ENCODE peak calls at places on chromosomes 2 and 18, in six cellular contexts. Q is HCT116, B is K562, T is SK-N-SH, E is GM12878, I is HepG2. L is an unnamed sample.

GRCh38 chr2:240643093-240643810 is 18.0 kb downstream of the GPR35 start:
- DNase-seq in B (no peak), I (no peak), T (peak), Q (no peak), E (no peak), L (no peak)

GRCh38 chr2:69685321-69686048 is 41.9 kb upstream of the AAK1 start:
- DNase-seq in Q (no peak), I (peak), E (no peak), B (no peak), T (no peak), L (no peak)

GRCh38 chr2:179031731-179032408 is 18.1 kb downstream of the CCDC141 start:
- DNase-seq in B (no peak), Q (no peak), E (peak), T (no peak), I (no peak), L (no peak)

GRCh38 chr18:76495435-76496199 is 575 bp upstream of the ZNF516 start:
- DNase-seq in Q (no peak), T (peak), B (no peak), E (no peak), I (peak), L (no peak)

GRCh38 chr2:138125306-138125900 is 161.1 kb downstream of the HNMT start:
- DNase-seq in E (no peak), T (no peak), Q (no peak), I (no peak), B (no peak), L (no peak)

GRCh38 chr2:161576421-161576820 is 47.8 kb upstream of the SLC4A10 start:
- DNase-seq in E (no peak), B (peak), I (peak), T (peak), Q (peak), L (no peak)

GRCh38 chr18:74841248-74841647 is 243.6 kb downstream of the ZNF407 start:
- DNase-seq in E (no peak), T (no peak), Q (no peak), B (no peak), I (no peak), L (no peak)

GRCh38 chr2:10283106-10284062 is 19.3 kb upstream of the HPCAL1 start:
- DNase-seq in T (peak), I (peak), B (peak), E (no peak), Q (peak), L (peak)

GRCh38 chr2:10931710-10932255 is 20.0 kb downstream of the KCNF1 start:
- DNase-seq in E (no peak), I (no peak), T (no peak), Q (no peak), B (no peak), L (peak)

DNA sequence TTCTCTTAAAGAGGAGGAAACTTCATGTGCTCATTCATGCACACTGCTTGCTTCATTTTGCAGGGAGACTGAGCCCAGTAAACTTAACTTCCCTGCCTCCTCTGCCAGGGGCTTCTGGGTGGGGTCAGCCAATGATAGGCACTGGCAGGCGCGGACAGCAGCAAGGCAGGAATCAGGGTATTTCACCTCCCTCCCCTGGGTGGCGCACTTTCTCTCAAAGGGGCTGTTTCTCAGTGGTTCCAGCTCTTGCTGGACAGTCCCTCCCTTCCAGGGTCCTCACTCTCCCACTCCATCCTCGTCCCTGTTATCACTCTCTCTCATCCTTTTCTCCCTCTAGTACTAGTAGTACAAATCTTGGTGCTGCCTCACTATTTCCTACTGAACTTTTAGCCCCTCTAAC is 320.5 kb upstream of the ZNF521 start:
- DNase-seq in T (no peak), B (peak), E (no peak), I (no peak), Q (no peak), L (no peak)
- TF ChIP-seq CTCF in T (peak), B (peak), E (no peak), I (no peak), Q (no peak), L (no peak)

DNA sequence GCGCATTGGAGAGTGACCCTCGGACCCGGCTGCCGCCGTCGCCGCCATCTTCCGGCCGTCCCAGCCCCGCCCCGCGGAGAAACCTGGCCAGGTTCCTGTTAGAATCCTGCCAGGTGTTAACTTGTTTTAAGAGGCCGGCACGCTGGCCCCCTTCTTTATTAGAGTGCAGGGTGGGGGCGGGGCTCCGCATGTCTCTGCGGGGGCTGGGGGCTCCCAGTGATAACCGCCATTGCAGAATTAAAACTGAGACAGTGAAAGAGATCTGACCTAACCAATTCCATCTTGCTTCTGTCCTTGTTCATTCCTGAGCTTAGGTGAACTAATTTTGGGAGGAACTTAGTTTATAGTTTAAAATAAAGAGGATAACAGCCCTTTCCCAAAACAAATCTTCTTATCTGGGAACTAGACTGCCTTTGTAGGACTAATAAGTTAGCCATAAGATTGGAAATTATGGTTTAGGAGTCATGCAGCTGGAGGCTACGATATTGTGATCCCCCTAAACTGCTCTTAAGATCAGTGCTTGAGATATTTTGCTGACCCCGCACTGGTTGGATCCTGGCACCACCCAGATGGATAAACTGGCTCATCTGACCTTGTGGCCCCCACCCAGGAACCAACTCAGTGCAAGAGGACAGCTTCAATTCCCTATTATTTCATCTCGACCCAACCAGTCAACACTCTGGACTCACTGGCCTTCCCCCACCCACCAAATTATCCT is 543 bp upstream of the STARD7 start:
- DNase-seq in T (no peak), Q (no peak), E (no peak), B (no peak), I (no peak), L (no peak)
- TF ChIP-seq REST in T (no peak), Q (no peak), E (no peak), B (no peak), I (no peak), L (no peak)

DNA sequence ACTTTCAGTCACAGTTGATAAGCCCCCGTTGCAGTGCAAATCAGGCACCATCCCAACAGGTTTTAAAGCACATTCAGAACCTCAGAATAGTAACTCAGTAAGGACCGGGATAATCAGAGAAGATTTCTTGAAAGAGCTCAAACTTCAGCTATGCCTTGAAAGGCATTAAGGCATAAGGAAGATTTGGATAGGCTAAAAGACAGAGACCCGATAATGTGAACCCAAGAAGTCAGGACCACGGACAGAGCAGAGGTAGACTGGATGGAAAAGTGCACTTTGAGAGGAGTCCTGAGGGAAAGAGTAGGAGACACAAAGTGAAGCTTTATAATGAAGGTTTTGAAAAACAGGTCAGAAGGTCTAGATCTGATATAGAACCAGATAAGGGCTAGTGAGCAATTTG is 36.9 kb upstream of the KLF7 start:
- DNase-seq in E (no peak), T (no peak), Q (peak), I (peak), B (no peak), L (no peak)
- TF ChIP-seq SIN3A in E (no peak), T (no peak), Q (no peak), I (no peak), B (no peak), L (no peak)

GRCh38 chr2:85503168-85503610 is 35.8 kb upstream of the MAT2A start:
- DNase-seq in B (no peak), T (no peak), E (no peak), Q (no peak), I (peak), L (no peak)
- TF ChIP-seq CTCF in B (no peak), T (no peak), E (no peak), Q (no peak), I (peak), L (no peak)

GRCh38 chr18:24296273-24296672 is 101.4 kb downstream of the OSBPL1A start:
- DNase-seq in T (no peak), Q (no peak), E (no peak), B (no peak), I (no peak), L (no peak)
- TF ChIP-seq REST in T (no peak), Q (no peak), E (no peak), B (no peak), I (no peak), L (no peak)

GRCh38 chr2:134461511-134461910 is 207.6 kb downstream of the MGAT5 start:
- DNase-seq in Q (no peak), E (no peak), T (no peak), I (no peak), B (no peak), L (no peak)
- TF ChIP-seq SIN3A in Q (no peak), E (no peak), T (no peak), I (no peak), B (no peak), L (no peak)

DNA sequence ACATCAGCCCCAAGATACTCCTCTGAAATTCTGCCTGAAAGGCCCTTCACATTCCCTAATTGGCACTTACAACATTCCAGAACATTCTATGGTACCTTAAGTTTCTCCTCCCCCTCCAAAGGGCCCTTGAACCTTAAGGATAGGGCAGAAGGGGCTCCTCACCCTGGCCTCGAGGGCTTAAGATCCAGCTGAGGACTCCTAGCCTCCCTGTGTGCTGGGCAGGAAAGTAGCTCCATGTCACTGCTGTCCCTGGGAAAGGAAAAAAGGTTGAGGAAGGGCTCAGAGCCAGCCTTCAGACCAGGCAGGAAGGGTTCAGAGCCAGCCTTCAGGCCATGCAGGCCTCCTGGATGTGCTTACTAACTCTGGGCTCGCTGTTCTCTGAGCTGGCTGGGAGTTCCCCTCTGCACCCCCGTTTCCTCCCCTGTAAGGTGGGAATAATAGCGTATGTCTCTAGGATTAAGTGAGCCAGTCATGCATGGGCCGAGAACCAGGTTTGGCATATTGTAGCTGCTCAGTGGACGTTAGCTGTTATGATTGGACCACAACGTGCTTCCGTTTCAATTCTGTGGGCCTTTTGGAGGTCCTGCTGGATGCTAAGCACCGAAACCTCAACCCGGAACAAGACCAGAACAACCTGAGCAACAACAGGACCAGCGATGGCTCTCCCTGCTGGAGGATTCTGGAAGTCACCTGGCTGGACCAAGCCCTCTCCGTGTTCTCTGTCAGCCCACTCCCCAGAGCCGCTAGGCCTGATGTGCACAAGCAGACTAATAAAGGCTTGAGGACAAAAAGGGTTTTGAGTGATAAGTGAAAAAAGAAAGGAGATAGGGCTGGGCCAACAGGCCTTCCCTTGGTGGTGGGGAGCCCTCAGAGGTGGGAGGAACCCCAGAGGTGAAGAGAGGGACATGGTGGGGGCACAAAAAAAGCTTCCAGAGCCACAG is 1.0 kb upstream of the B3GNT7 start:
- DNase-seq in I (peak), T (peak), E (peak), Q (no peak), B (peak), L (no peak)
- TF ChIP-seq CTCF in I (peak), T (no peak), E (peak), Q (peak), B (peak), L (peak)

DNA sequence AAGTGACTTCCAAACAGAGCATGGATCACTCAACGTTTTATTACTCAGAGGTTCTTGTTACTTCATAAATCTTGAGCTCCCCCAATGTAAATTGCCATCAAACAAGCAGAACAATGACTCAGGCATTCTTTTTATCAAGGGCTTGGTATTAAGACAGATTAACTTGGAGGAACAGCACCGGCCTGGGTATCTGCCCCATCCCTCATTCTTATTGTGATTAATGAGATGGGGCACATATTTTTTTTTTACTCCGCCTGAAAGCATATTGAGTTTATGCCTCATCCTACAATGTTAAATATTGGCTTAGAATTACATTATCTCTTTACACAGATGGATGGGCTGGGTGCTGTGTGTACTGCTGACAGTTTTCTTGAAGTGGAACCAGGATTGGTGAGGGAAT is 387.2 kb downstream of the CLIP4 start:
- DNase-seq in E (no peak), Q (no peak), I (no peak), B (no peak), T (no peak), L (no peak)
- TF ChIP-seq REST in E (no peak), Q (no peak), I (no peak), B (no peak), T (no peak), L (no peak)

DNA sequence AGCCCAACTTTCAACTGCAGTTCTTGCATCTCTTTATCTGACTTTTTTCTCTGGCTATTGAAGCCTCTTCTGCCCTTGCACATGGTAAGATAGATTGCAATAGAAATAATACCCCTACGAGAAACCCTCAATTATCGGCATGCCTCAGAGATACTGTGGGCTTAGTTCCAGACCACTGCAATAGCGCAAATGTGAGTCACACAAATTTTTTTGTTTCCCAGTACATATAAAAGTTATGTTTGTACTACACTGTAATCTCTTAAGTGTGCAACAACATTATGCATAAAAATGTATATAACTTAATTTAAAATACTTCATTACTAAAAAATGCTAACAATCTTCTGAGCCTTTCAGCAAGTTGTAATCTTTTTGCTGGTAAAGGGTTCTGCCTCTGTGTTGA is 124.7 kb downstream of the PDE1A start:
- DNase-seq in T (no peak), I (no peak), E (no peak), B (no peak), Q (no peak), L (no peak)
- TF ChIP-seq SIN3A in T (no peak), I (no peak), E (no peak), B (no peak), Q (no peak), L (no peak)

DNA sequence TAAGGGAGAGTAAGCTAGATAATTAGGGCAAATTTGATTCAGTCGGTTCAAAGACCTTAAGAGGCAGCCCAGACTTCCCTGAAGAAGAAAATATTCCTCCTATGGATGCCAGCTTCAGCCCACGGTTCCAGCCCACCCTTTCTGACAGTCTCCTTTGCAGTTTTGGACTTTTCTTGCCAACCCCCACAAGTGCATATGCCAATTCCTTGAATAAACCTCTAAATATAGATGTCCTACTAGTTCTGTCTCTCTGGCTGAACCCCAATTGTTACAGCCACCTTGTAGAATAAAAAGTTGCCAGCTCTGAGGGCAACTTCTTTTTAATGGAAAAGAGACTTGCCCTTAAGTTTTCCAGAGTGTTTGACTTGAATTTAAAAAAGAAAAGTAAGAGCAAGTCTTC is 111.7 kb downstream of the PID1 start:
- DNase-seq in I (no peak), E (no peak), T (no peak), B (no peak), Q (no peak), L (no peak)
- TF ChIP-seq CTCF in I (no peak), E (no peak), T (no peak), B (no peak), Q (no peak), L (no peak)